ENCODE peak calls at places on chromosomes 11 and 22, in ten cellular contexts. F is ovary; Y is small intestine; J is CD8-positive, alpha-beta T cell; R is body of pancreas; U is H1; O is suprapubic skin; K is IMR-90; I is PC-3; C is tibial nerve. Z is an unnamed sample.
A peak's percentile ranks its signal among the peaks of the same experiment; 100 is the strongest.

GRCh38 chr11:72231396-72232259 is 7.1 kb downstream of the INPPL1 start:
- DNase-seq in F (no peak), Y (no peak), J (no peak), R (no peak), U (no peak), O (peak; percentile 43), K (no peak), I (no peak), C (no peak), Z (no peak)

GRCh38 chr11:7436657-7437056 is 48.6 kb upstream of the OLFML1 start:
- DNase-seq in F (no peak), Y (peak; percentile 15), J (peak; percentile 5), R (no peak), U (no peak), O (no peak), K (no peak), I (no peak), C (no peak), Z (no peak)

GRCh38 chr11:66845876-66846212 is 2.6 kb downstream of the RCE1 start:
- DNase-seq in F (peak; percentile 8), Y (no peak), J (no peak), R (no peak), U (no peak), O (peak; percentile 53), K (no peak), I (no peak), C (no peak), Z (no peak)

GRCh38 chr11:116109228-116109627 is 605.0 kb upstream of the CADM1 start:
- DNase-seq in F (no peak), Y (no peak), J (no peak), R (no peak), U (no peak), O (no peak), K (peak; percentile 44), I (peak; percentile 50), C (no peak), Z (no peak)

GRCh38 chr11:119895981-119896380 is 167.0 kb upstream of the NECTIN1 start:
- DNase-seq in F (no peak), Y (no peak), J (no peak), R (no peak), U (no peak), O (no peak), K (no peak), I (no peak), C (no peak), Z (no peak)

GRCh38 chr22:43449831-43450225 is 38.0 kb downstream of the MPPED1 start:
- DNase-seq in F (no peak), Y (no peak), J (no peak), R (no peak), U (no peak), O (no peak), K (no peak), I (no peak), C (no peak), Z (no peak)

GRCh38 chr11:71467164-71467563 is 14.2 kb downstream of the NADSYN1 start:
- DNase-seq in F (no peak), Y (no peak), J (no peak), R (no peak), U (no peak), O (no peak), K (no peak), I (no peak), C (no peak), Z (no peak)

GRCh38 chr22:37623075-37624016 is 14.7 kb downstream of the GGA1 start:
- DNase-seq in F (peak; percentile 75), Y (peak; percentile 58), J (peak; percentile 69), R (peak; percentile 69), U (peak; percentile 95), O (no peak), K (peak; percentile 43), I (peak; percentile 44), C (no peak), Z (peak; percentile 31)

DNA sequence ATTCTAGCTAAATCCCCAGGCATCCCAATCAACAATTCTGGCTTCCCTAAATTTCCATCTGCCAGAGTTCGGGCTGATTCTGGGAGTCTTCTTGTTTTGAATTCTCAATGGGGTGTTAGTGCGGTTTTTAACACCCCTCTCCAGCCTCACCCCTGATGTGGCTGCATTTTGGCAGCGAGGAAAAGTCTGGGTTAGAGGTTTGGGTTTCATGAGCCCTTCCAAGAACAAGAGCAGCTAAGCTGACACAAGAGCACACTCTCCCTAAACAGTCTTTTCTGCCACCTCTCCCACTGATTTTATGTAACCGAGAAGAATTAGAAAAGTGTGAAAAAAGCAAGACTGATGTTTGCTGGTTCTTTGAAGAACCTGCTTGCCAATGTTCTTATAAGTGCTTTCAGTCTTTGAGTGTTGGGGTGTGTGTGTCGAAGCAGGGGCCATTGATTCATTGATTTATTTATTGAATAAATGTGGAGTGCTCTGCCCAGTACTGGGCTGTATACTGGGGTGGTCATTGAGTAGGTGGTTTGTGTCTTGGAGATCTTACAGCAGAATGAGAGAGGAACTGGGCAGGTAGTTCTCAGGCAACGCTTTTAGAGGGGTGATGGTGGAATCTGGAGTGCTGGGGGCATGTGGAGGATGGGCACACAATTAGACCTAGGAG is 101.5 kb downstream of the TRAF6 start:
- DNase-seq in F (no peak), Y (no peak), J (no peak), R (no peak), U (no peak), O (no peak), K (no peak), I (no peak), C (no peak), Z (no peak)
- H3K4me1 ChIP-seq in F (no peaks in the 10 kb centered on the region), Y (no peaks in the 10 kb centered on the region), J (peaks cover 43% of the 10 kb centered on the region), R (no peaks in the 10 kb centered on the region), U (no peaks in the 10 kb centered on the region), O (peaks cover 12% of the 10 kb centered on the region), K (peaks cover 36% of the 10 kb centered on the region), I (no peaks in the 10 kb centered on the region), C (peaks cover 42% of the 10 kb centered on the region), Z (no peaks in the 10 kb centered on the region)

GRCh38 chr11:128926437-128927107 is 16.1 kb downstream of the TP53AIP1 start:
- DNase-seq in F (no peak), Y (no peak), J (no peak), R (no peak), U (no peak), O (no peak), K (no peak), I (no peak), C (no peak), Z (no peak)

GRCh38 chr11:128929468-128929867 is 13.2 kb downstream of the TP53AIP1 start:
- DNase-seq in F (no peak), Y (no peak), J (no peak), R (no peak), U (no peak), O (no peak), K (peak; percentile 18), I (no peak), C (no peak), Z (no peak)

GRCh38 chr11:128928400-128928799 is 14.3 kb downstream of the TP53AIP1 start:
- DNase-seq in F (no peak), Y (peak; percentile 18), J (no peak), R (no peak), U (no peak), O (no peak), K (peak; percentile 24), I (no peak), C (no peak), Z (no peak)

GRCh38 chr11:128927108-128927461 is 15.6 kb downstream of the TP53AIP1 start:
- DNase-seq in F (no peak), Y (no peak), J (no peak), R (no peak), U (no peak), O (no peak), K (no peak), I (no peak), C (no peak), Z (no peak)

DNA sequence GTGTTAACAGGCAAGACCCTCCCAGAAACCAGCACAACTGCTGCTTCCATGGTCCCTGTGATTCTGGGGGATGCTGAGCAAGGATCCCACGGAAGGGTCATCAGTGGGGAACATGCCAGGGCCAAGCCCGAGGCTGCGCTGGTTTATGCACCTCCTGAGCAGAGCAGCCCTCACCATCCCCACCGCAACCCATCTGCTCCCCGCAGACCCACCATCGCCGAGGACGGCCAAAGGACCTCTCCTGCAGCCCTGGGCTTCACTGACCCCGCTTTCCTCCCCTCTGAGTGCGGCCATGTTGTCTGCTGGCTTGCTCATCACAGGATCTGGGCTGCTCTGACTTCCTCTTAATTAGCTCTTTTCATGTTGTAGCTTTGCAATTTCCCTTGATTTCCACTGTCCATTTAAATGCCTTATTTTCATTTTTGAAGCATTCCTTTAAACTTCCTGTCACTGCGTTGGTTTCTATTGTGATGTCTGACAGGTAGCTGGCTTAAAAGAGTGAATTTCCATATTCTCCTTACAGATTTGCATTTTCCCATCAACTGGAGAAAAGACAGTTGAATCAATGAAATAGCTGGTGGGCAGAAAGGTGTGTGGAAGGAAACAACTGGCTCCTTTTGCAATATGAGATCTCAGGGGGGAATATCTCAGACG is 14.9 kb downstream of the TP53AIP1 start:
- DNase-seq in F (no peak), Y (no peak), J (no peak), R (no peak), U (no peak), O (no peak), K (no peak), I (no peak), C (no peak), Z (no peak)
- H3K27me3 ChIP-seq in F (no peaks in the 10 kb centered on the region), Y (no peaks in the 10 kb centered on the region), J (no peaks in the 10 kb centered on the region), R (no peaks in the 10 kb centered on the region), U (peaks cover 38% of the 10 kb centered on the region), O (no peaks in the 10 kb centered on the region), K (peaks cover 26% of the 10 kb centered on the region), I (no peaks in the 10 kb centered on the region), C (no peaks in the 10 kb centered on the region), Z (no peaks in the 10 kb centered on the region)

DNA sequence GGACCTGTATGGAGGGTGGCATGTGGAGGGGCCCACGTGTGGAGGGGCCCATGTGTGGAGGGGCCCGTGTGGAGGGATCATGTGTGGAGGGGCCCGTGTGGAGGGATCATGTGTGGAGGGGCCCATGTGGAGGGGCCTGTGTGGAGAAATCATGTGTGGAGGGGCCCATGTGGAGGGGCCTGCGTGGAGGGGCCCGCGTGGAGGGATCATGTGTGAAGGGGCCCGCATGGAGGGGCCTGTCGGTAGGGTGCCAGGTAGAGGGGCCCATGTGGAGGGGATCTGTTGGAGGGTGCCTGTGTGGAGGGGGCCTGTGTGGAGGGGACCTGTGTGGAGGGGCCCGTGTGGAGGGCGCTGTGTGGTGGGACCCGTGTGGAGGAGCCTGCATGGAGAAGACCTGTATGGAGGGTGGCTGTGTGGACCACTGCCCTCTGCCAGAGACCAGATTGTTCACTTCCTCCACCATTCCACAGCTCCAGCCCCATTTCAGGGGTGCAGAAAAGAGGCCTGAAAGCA is 47.0 kb downstream of the IGLL5 start:
- DNase-seq in F (no peak), Y (no peak), J (no peak), R (no peak), U (no peak), O (no peak), K (no peak), I (no peak), C (no peak), Z (no peak)
- H3K4me1 ChIP-seq in F (no peaks in the 10 kb centered on the region), Y (no peaks in the 10 kb centered on the region), J (no peaks in the 10 kb centered on the region), R (no peaks in the 10 kb centered on the region), U (no peaks in the 10 kb centered on the region), O (no peaks in the 10 kb centered on the region), K (no peaks in the 10 kb centered on the region), I (no peaks in the 10 kb centered on the region), C (no peaks in the 10 kb centered on the region), Z (no peaks in the 10 kb centered on the region)

DNA sequence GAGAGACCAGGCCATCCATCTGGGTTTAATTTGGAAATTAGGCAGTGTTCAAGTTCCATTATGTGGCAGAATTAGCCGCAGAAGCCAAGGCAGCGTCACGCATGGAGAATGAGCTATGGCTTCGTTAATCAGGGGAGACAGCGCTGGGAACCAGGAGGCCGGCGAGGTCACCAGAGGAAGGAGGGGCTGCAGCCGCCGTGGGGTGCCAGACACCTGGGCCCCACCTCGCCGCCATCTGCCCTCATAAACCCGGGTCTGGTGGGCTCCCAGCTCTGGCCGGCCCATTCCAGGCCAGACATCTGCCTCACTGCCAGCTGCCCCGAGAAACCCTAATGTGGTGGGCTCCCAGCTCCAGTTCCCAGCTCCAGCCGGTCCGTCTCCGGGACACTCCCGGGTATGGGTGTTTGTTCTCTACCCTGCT is 676.9 kb downstream of the BRD1 start:
- DNase-seq in F (no peak), Y (no peak), J (no peak), R (no peak), U (no peak), O (peak; percentile 54), K (no peak), I (no peak), C (no peak), Z (no peak)
- H3K27me3 ChIP-seq in F (no peaks in the 10 kb centered on the region), Y (no peaks in the 10 kb centered on the region), J (no peaks in the 10 kb centered on the region), R (no peaks in the 10 kb centered on the region), U (no peaks in the 10 kb centered on the region), O (peaks cover 54% of the 10 kb centered on the region), K (no peaks in the 10 kb centered on the region), I (no peaks in the 10 kb centered on the region), C (no peaks in the 10 kb centered on the region), Z (no peaks in the 10 kb centered on the region)

Z was measured in HAP-1.